ENCODE peak calls at places on chromosomes 3 and 15, in nine cellular contexts. I is lower lobe of right lung; C is HT-29; W is CD4-positive, alpha-beta T cell; M is right lobe of liver; N is stimulated activated CD8-positive, alpha-beta memory T cell treated with anti-CD3 and anti-CD28 coated beads, Interleukin-4, amount 100 ng/mL, for 4 hours; Q is endothelial cell; O is upper lobe of right lung; Y is heart left ventricle. H is an unnamed sample.

GRCh38 chr3:124883766-124884473 is 3.2 kb downstream of the ITGB5 start:
- DNase-seq in I (no peak), C (no peak), W (no peak), M (no peak), N (no peak), Q (no peak), O (no peak), Y (no peak), H (peak)

GRCh38 chr3:65472501-65472900 is 566.2 kb downstream of the MAGI1 start:
- DNase-seq in I (no peak), C (no peak), W (no peak), M (no peak), N (no peak), Q (no peak), O (no peak), Y (no peak), H (no peak)

GRCh38 chr15:67383903-67384302 is 129.3 kb downstream of the IQCH start:
- DNase-seq in I (no peak), C (peak), W (no peak), M (no peak), N (no peak), Q (no peak), O (no peak), Y (no peak), H (no peak)

GRCh38 chr15:31082771-31083393 is 18.6 kb downstream of the TRPM1 start:
- DNase-seq in I (no peak), C (no peak), W (no peak), M (no peak), N (no peak), Q (no peak), O (no peak), Y (no peak), H (no peak)

GRCh38 chr15:85950101-85950500 is 129.6 kb upstream of the AGBL1 start:
- DNase-seq in I (no peak), C (no peak), W (no peak), M (no peak), N (no peak), Q (no peak), O (no peak), Y (peak), H (no peak)

GRCh38 chr3:126544596-126545281 is 14.0 kb downstream of the C3orf22 start:
- DNase-seq in I (peak), C (no peak), W (no peak), M (peak), N (no peak), Q (peak), O (peak), Y (peak), H (no peak)

GRCh38 chr15:70197318-70197944 is 99.7 kb upstream of the TLE3 start:
- DNase-seq in I (no peak), C (no peak), W (no peak), M (no peak), N (no peak), Q (no peak), O (no peak), Y (peak), H (no peak)

GRCh38 chr15:65819563-65819960 is 27.5 kb upstream of the DENND4A start:
- DNase-seq in I (no peak), C (no peak), W (no peak), M (no peak), N (no peak), Q (no peak), O (no peak), Y (no peak), H (no peak)

GRCh38 chr15:63381301-63382192 is at the start of gene CA12:
- DNase-seq in I (peak), C (peak), W (no peak), M (peak), N (no peak), Q (peak), O (peak), Y (no peak), H (peak)

GRCh38 chr3:107619549-107619948 is 96.8 kb downstream of the BBX start:
- DNase-seq in I (no peak), C (no peak), W (no peak), M (no peak), N (no peak), Q (no peak), O (no peak), Y (no peak), H (no peak)

GRCh38 chr3:133941390-133941789 is 45.7 kb upstream of the RAB6B start:
- DNase-seq in I (no peak), C (no peak), W (no peak), M (peak), N (no peak), Q (no peak), O (no peak), Y (no peak), H (no peak)

GRCh38 chr15:31004220-31004733 is 12.8 kb upstream of the MTMR10 start:
- DNase-seq in I (no peak), C (no peak), W (no peak), M (no peak), N (no peak), Q (peak), O (no peak), Y (peak), H (no peak)